ENCODE peak calls at places on chromosomes 3 and 15, in nine cellular contexts. I, X, Q, D, A, W, H, E and B are unnamed samples.

GRCh38 chr3:56783644-56784451 is 17.9 kb downstream of the ARHGEF3 start:
- DNase-seq in I (no peak), X (peak; percentile 99), Q (no peak), D (no peak), A (peak; percentile 18), W (peak; percentile 42), H (peak; percentile 74), E (peak; percentile 66), B (peak; percentile 80)

GRCh38 chr3:108190346-108190745 is 31.9 kb downstream of the IFT57 start:
- DNase-seq in I (no peak), X (no peak), Q (no peak), D (no peak), A (no peak), W (no peak), H (no peak), E (no peak), B (no peak)

GRCh38 chr15:31080618-31081017 is 20.9 kb downstream of the TRPM1 start:
- DNase-seq in I (no peak), X (peak; percentile 2), Q (peak; percentile 66), D (no peak), A (peak; percentile 14), W (peak; percentile 4), H (peak; percentile 78), E (no peak), B (peak; percentile 50)

GRCh38 chr3:25155696-25156471 is 272.2 kb upstream of the RARB start:
- DNase-seq in I (no peak), X (no peak), Q (no peak), D (no peak), A (no peak), W (no peak), H (no peak), E (no peak), B (peak; percentile 6)

GRCh38 chr3:185341616-185342457 is 21.1 kb upstream of the MAP3K13 start:
- DNase-seq in I (no peak), X (no peak), Q (no peak), D (no peak), A (no peak), W (no peak), H (peak; percentile 27), E (no peak), B (no peak)

GRCh38 chr3:164236856-164237255 is 841.4 kb downstream of the SI start:
- DNase-seq in I (no peak), X (no peak), Q (no peak), D (no peak), A (no peak), W (no peak), H (no peak), E (no peak), B (no peak)

GRCh38 chr3:156675744-156676466 is 1.5 kb downstream of the TIPARP start:
- DNase-seq in I (peak; percentile 95), X (peak; percentile 36), Q (no peak), D (no peak), A (no peak), W (peak; percentile 17), H (peak; percentile 54), E (peak; percentile 55), B (peak; percentile 52)

GRCh38 chr15:58440922-58441321 is 9.1 kb downstream of the LIPC start:
- DNase-seq in I (no peak), X (no peak), Q (no peak), D (no peak), A (no peak), W (no peak), H (no peak), E (no peak), B (no peak)

GRCh38 chr3:27681249-27681748 is 40.8 kb downstream of the EOMES start:
- DNase-seq in I (peak; percentile 85), X (peak; percentile 85), Q (peak; percentile 38), D (peak; percentile 9), A (no peak), W (peak; percentile 10), H (peak; percentile 87), E (peak; percentile 59), B (peak; percentile 77)

GRCh38 chr15:25770618-25771369 is 92.3 kb downstream of the ATP10A start:
- DNase-seq in I (no peak), X (no peak), Q (no peak), D (no peak), A (no peak), W (no peak), H (no peak), E (no peak), B (no peak)

GRCh38 chr3:57918123-57918837 is 89.9 kb upstream of the FLNB start:
- DNase-seq in I (peak; percentile 63), X (no peak), Q (no peak), D (no peak), A (no peak), W (no peak), H (no peak), E (peak; percentile 34), B (peak; percentile 79)

GRCh38 chr15:101702077-101702476 is 22.2 kb downstream of the TARS3 start:
- DNase-seq in I (no peak), X (no peak), Q (no peak), D (no peak), A (no peak), W (no peak), H (no peak), E (no peak), B (no peak)

GRCh38 chr15:29470794-29471193 is 201.2 kb upstream of the NSMCE3 start:
- DNase-seq in I (no peak), X (no peak), Q (no peak), D (no peak), A (no peak), W (no peak), H (no peak), E (no peak), B (no peak)

GRCh38 chr3:102629943-102630342 is 195.1 kb downstream of the ZPLD1 start:
- DNase-seq in I (no peak), X (no peak), Q (no peak), D (no peak), A (no peak), W (no peak), H (no peak), E (no peak), B (no peak)

GRCh38 chr3:55330355-55330754 is 156.8 kb downstream of the WNT5A start:
- DNase-seq in I (peak; percentile 88), X (no peak), Q (no peak), D (no peak), A (no peak), W (no peak), H (peak; percentile 51), E (peak; percentile 85), B (peak; percentile 81)

GRCh38 chr3:23626442-23626841 is 179.3 kb upstream of the UBE2E1 start:
- DNase-seq in I (no peak), X (no peak), Q (no peak), D (no peak), A (no peak), W (no peak), H (no peak), E (no peak), B (no peak)

GRCh38 chr15:43330780-43331086 is 360 bp upstream of the LCMT2 start:
- DNase-seq in I (no peak), X (no peak), Q (no peak), D (no peak), A (no peak), W (no peak), H (no peak), E (no peak), B (no peak)

GRCh38 chr3:136960838-136961836 is 3.4 kb downstream of the IL20RB start:
- DNase-seq in I (peak; percentile 52), X (no peak), Q (no peak), D (no peak), A (no peak), W (no peak), H (no peak), E (no peak), B (peak; percentile 46)

GRCh38 chr3:126397610-126398422 is 3.1 kb downstream of the CFAP100 start:
- DNase-seq in I (no peak), X (no peak), Q (no peak), D (no peak), A (no peak), W (no peak), H (no peak), E (no peak), B (no peak)

GRCh38 chr3:50352762-50353161 is 2.1 kb downstream of the CYB561D2 start:
- DNase-seq in I (no peak), X (peak; percentile 37), Q (no peak), D (no peak), A (no peak), W (no peak), H (no peak), E (no peak), B (no peak)

GRCh38 chr3:38960953-38961622 is 90.7 kb downstream of the SCN11A start:
- DNase-seq in I (no peak), X (peak; percentile 50), Q (peak; percentile 65), D (peak; percentile 11), A (no peak), W (peak; percentile 5), H (peak; percentile 49), E (no peak), B (peak; percentile 75)

GRCh38 chr3:180855364-180855763 is 57.1 kb upstream of the FXR1 start:
- DNase-seq in I (no peak), X (peak; percentile 26), Q (no peak), D (no peak), A (no peak), W (no peak), H (peak; percentile 32), E (no peak), B (no peak)

GRCh38 chr3:36919439-36920160 is 25.3 kb downstream of the TRANK1 start:
- DNase-seq in I (no peak), X (no peak), Q (no peak), D (no peak), A (no peak), W (no peak), H (no peak), E (no peak), B (no peak)

GRCh38 chr3:56522374-56522773 is 34.6 kb upstream of the CCDC66 start:
- DNase-seq in I (no peak), X (no peak), Q (no peak), D (no peak), A (no peak), W (no peak), H (no peak), E (no peak), B (no peak)

GRCh38 chr15:39756806-39757522 is 25.7 kb downstream of the FSIP1 start:
- DNase-seq in I (peak; percentile 43), X (peak; percentile 47), Q (peak; percentile 8), D (no peak), A (no peak), W (no peak), H (peak; percentile 71), E (peak; percentile 43), B (peak; percentile 25)

GRCh38 chr15:36026627-36027026 is 480.7 kb upstream of the DPH6 start:
- DNase-seq in I (no peak), X (no peak), Q (no peak), D (no peak), A (no peak), W (no peak), H (no peak), E (no peak), B (no peak)

GRCh38 chr3:15983232-15983631 is 185.5 kb upstream of the ANKRD28 start:
- DNase-seq in I (no peak), X (no peak), Q (no peak), D (no peak), A (no peak), W (no peak), H (no peak), E (peak; percentile 49), B (peak; percentile 78)

GRCh38 chr15:74826372-74826819 is at the start of gene CPLX3:
- DNase-seq in I (no peak), X (peak; percentile 15), Q (peak; percentile 56), D (no peak), A (peak; percentile 44), W (peak; percentile 51), H (peak; percentile 88), E (no peak), B (peak; percentile 73)

GRCh38 chr3:27677554-27677953 is 44.6 kb downstream of the EOMES start:
- DNase-seq in I (peak; percentile 92), X (no peak), Q (no peak), D (no peak), A (no peak), W (no peak), H (no peak), E (peak; percentile 87), B (peak; percentile 85)

GRCh38 chr3:4820296-4821121 is 158.7 kb upstream of the BHLHE40 start:
- DNase-seq in I (no peak), X (no peak), Q (no peak), D (no peak), A (no peak), W (no peak), H (no peak), E (no peak), B (no peak)

GRCh38 chr15:42621386-42621785 is 46.0 kb downstream of the STARD9 start:
- DNase-seq in I (no peak), X (no peak), Q (no peak), D (no peak), A (no peak), W (no peak), H (no peak), E (no peak), B (no peak)